ENCODE peak calls at places on chromosomes 13 and 19, in four cellular contexts. K, O, H and A are unnamed samples.

GRCh38 chr13:111325146-111325890 is 4.9 kb downstream of the TEX29 start:
- DNase-seq in K (no peak), O (no peak), H (no peak), A (no peak)

GRCh38 chr19:964761-965694 is 19.1 kb upstream of the WDR18 start:
- DNase-seq in K (no peak), O (no peak), H (no peak), A (no peak)

GRCh38 chr19:4174212-4174894 is 8.0 kb downstream of the SIRT6 start:
- DNase-seq in K (no peak), O (no peak), H (no peak), A (no peak)

GRCh38 chr19:4369109-4369887 is 25.9 kb downstream of the MPND start:
- DNase-seq in K (peak; percentile 37), O (no peak), H (no peak), A (peak; percentile 55)

GRCh38 chr13:29162638-29163037 is 342.5 kb downstream of the MTUS2 start:
- DNase-seq in K (no peak), O (no peak), H (peak; percentile 82), A (no peak)

GRCh38 chr19:2613507-2614295 is 88.8 kb downstream of the GNG7 start:
- DNase-seq in K (no peak), O (no peak), H (peak; percentile 47), A (no peak)

GRCh38 chr19:55504252-55504603 is 16.0 kb downstream of the SSC5D start:
- DNase-seq in K (no peak), O (no peak), H (no peak), A (no peak)

GRCh38 chr19:47719047-47719885 is 6.0 kb downstream of the EHD2 start:
- DNase-seq in K (no peak), O (no peak), H (peak; percentile 100), A (no peak)

GRCh38 chr13:57996717-57997116 is 365.2 kb downstream of the PCDH17 start:
- DNase-seq in K (no peak), O (no peak), H (no peak), A (no peak)

GRCh38 chr13:112638157-112638750 is 50.3 kb upstream of the TUBGCP3 start:
- DNase-seq in K (no peak), O (no peak), H (no peak), A (peak; percentile 31)

GRCh38 chr19:6067975-6068374 is 42.3 kb downstream of the RFX2 start:
- DNase-seq in K (no peak), O (no peak), H (no peak), A (no peak)

GRCh38 chr13:112693831-112694497 is 4.1 kb downstream of the ATP11A start:
- DNase-seq in K (no peak), O (no peak), H (peak; percentile 80), A (no peak)

GRCh38 chr13:44271915-44272341 is 101.7 kb upstream of the SERP2 start:
- DNase-seq in K (no peak), O (no peak), H (peak; percentile 17), A (no peak)

GRCh38 chr13:64934569-64935362 is 2295.4 kb downstream of the PCDH9 start:
- DNase-seq in K (no peak), O (no peak), H (no peak), A (no peak)

GRCh38 chr19:2949939-2950285 is 5.1 kb upstream of the ZNF77 start:
- DNase-seq in K (peak; percentile 8), O (no peak), H (no peak), A (peak; percentile 32)

GRCh38 chr13:97318532-97318931 is 96.4 kb downstream of the MBNL2 start:
- DNase-seq in K (no peak), O (no peak), H (no peak), A (no peak)

GRCh38 chr13:39859898-39860297 is 204.4 kb downstream of the COG6 start:
- DNase-seq in K (no peak), O (no peak), H (no peak), A (no peak)

GRCh38 chr13:94217370-94217769 is 262.1 kb downstream of the DCT start:
- DNase-seq in K (no peak), O (no peak), H (peak; percentile 37), A (no peak)

GRCh38 chr13:19581675-19582074 is 20.3 kb upstream of the TPTE2 start:
- DNase-seq in K (no peak), O (no peak), H (no peak), A (no peak)

GRCh38 chr13:75222031-75222430 is 259.9 kb downstream of the TBC1D4 start:
- DNase-seq in K (no peak), O (no peak), H (peak; percentile 6), A (no peak)

GRCh38 chr13:48501705-48502104 is 31.2 kb downstream of the RCBTB2 start:
- DNase-seq in K (no peak), O (no peak), H (peak; percentile 13), A (no peak)